ENCODE peak calls at places on chromosomes 5 and 9, in six cellular contexts. V is WTC11; N is activated naive CD8-positive, alpha-beta T cell treated with anti-CD3 and anti-CD28 coated beads, Interleukin-2, amount 50 U/mL, for 24 hours; E is NCI-H82; D is A673; M is transverse colon. B is an unnamed sample.

GRCh38 chr5:82164957-82165698 is 113.0 kb downstream of the RPS23 start:
- DNase-seq in V (peak), N (no peak), E (peak), D (peak), M (no peak), B (no peak)

GRCh38 chr5:54360925-54361662 is 50.7 kb upstream of the ARL15 start:
- DNase-seq in V (no peak), N (no peak), E (no peak), D (no peak), M (no peak), B (no peak)

GRCh38 chr5:121497176-121497575 is 354.5 kb upstream of the FTMT start:
- DNase-seq in V (no peak), N (no peak), E (peak), D (no peak), M (no peak), B (no peak)

GRCh38 chr5:159730285-159730684 is 186.0 kb upstream of the ADRA1B start:
- DNase-seq in V (no peak), N (no peak), E (no peak), D (no peak), M (no peak), B (no peak)

GRCh38 chr9:134034215-134035040 is 9.1 kb downstream of the BRD3OS start:
- DNase-seq in V (no peak), N (no peak), E (no peak), D (no peak), M (no peak), B (no peak)

GRCh38 chr5:57889558-57889957 is 406.9 kb upstream of the ACTBL2 start:
- DNase-seq in V (no peak), N (no peak), E (peak), D (no peak), M (peak), B (peak)

GRCh38 chr9:123713282-123713681 is 216.6 kb downstream of the DENND1A start:
- DNase-seq in V (no peak), N (no peak), E (peak), D (no peak), M (no peak), B (no peak)

GRCh38 chr5:121982500-121983261 is 20.9 kb downstream of the SRFBP1 start:
- DNase-seq in V (no peak), N (no peak), E (no peak), D (no peak), M (no peak), B (no peak)

GRCh38 chr5:59058237-59058636 is 475.4 kb downstream of the RAB3C start:
- DNase-seq in V (no peak), N (no peak), E (no peak), D (no peak), M (no peak), B (no peak)

GRCh38 chr9:114684036-114684435 is 2.0 kb upstream of the TEX48 start:
- DNase-seq in V (no peak), N (no peak), E (no peak), D (no peak), M (no peak), B (no peak)

GRCh38 chr9:78131969-78132687 is 100.5 kb upstream of the GNAQ start:
- DNase-seq in V (no peak), N (no peak), E (peak), D (no peak), M (no peak), B (no peak)

GRCh38 chr9:122366074-122366672 is 4.7 kb upstream of the PTGS1 start:
- DNase-seq in V (no peak), N (no peak), E (peak), D (no peak), M (no peak), B (no peak)

GRCh38 chr5:137900925-137901817 is 11.9 kb downstream of the PKD2L2 start:
- DNase-seq in V (no peak), N (no peak), E (no peak), D (no peak), M (no peak), B (no peak)

GRCh38 chr9:123002754-123003153 is 30.7 kb upstream of the GPR21 start:
- DNase-seq in V (no peak), N (no peak), E (no peak), D (peak), M (no peak), B (no peak)

GRCh38 chr5:5483880-5484595 is 61.6 kb downstream of the ICE1 start:
- DNase-seq in V (no peak), N (no peak), E (no peak), D (no peak), M (no peak), B (no peak)

GRCh38 chr9:106075568-106075967 is 381.2 kb downstream of the TMEM38B start:
- DNase-seq in V (no peak), N (no peak), E (no peak), D (no peak), M (no peak), B (no peak)

GRCh38 chr5:78964889-78965288 is 20.2 kb downstream of the ARSB start:
- DNase-seq in V (no peak), N (no peak), E (peak), D (peak), M (no peak), B (peak)

GRCh38 chr9:91043041-91043740 is 241.6 kb downstream of the SYK start:
- DNase-seq in V (no peak), N (no peak), E (no peak), D (no peak), M (no peak), B (no peak)

GRCh38 chr5:151238303-151238741 is 14.4 kb upstream of the CCDC69 start:
- DNase-seq in V (peak), N (no peak), E (no peak), D (no peak), M (peak), B (no peak)

GRCh38 chr5:88548136-88548535 is 279.5 kb upstream of the TMEM161B start:
- DNase-seq in V (no peak), N (no peak), E (no peak), D (no peak), M (no peak), B (no peak)